ENCODE peak calls at places on chromosomes 7 and 10, in nine cellular contexts. Z is globus pallidus; L is EL; W is CD8-positive, alpha-beta memory T cell; A is mesothelial cell of epicardium; J is NCI-H774; S is T-cell; K is kidney epithelial cell; F is activated T-cell treated with anti-CD3 and anti-CD28 coated beads for 1 hour. O is an unnamed sample.

GRCh38 chr10:33950216-33950615 is 615.7 kb upstream of the NRP1 start:
- DNase-seq in Z (no peak), W (no peak), A (no peak), F (no peak), L (no peak), S (no peak), J (no peak), K (no peak), O (no peak)

GRCh38 chr7:140639366-140640053 is 1.1 kb downstream of the DENND2A start:
- DNase-seq in Z (no peak), A (no peak), L (peak; percentile 64), W (no peak), F (no peak), J (no peak), K (no peak), S (no peak), O (peak; percentile 66)

GRCh38 chr10:81876253-81876731 is 1.3 kb downstream of the NRG3 start:
- DNase-seq in A (no peak), F (no peak), J (no peak), L (no peak), Z (no peak), S (no peak), K (no peak), W (no peak), O (peak; percentile 45)

GRCh38 chr10:43110318-43111071 is 27.8 kb upstream of the CSGALNACT2 start:
- DNase-seq in S (no peak), J (no peak), A (no peak), Z (no peak), K (no peak), L (peak; percentile 66), F (no peak), W (no peak), O (no peak)

GRCh38 chr7:11716185-11716584 is 115.8 kb downstream of the THSD7A start:
- DNase-seq in S (no peak), F (no peak), J (peak; percentile 10), W (no peak), K (peak; percentile 38), Z (no peak), A (no peak), L (no peak), O (no peak)

GRCh38 chr10:77049896-77050295 is 587.7 kb downstream of the KCNMA1 start:
- DNase-seq in L (peak; percentile 74), S (no peak), Z (no peak), A (no peak), W (no peak), F (no peak), J (no peak), K (no peak), O (no peak)

GRCh38 chr7:108234281-108234680 is 104.1 kb upstream of the LAMB4 start:
- DNase-seq in K (no peak), F (no peak), A (no peak), S (no peak), L (peak; percentile 56), J (no peak), Z (no peak), W (no peak), O (no peak)

GRCh38 chr10:77233466-77233865 is 404.1 kb downstream of the KCNMA1 start:
- DNase-seq in L (no peak), Z (no peak), W (no peak), J (no peak), K (no peak), A (no peak), F (no peak), S (no peak), O (no peak)

GRCh38 chr10:90787906-90788491 is 69.8 kb downstream of the HTR7 start:
- DNase-seq in F (no peak), K (no peak), L (peak; percentile 25), A (no peak), W (no peak), S (no peak), J (peak; percentile 1), Z (peak; percentile 12), O (peak; percentile 36)

GRCh38 chr7:44615149-44615611 is 8.8 kb downstream of the OGDH start:
- DNase-seq in W (no peak), L (peak; percentile 44), S (peak; percentile 19), K (no peak), A (no peak), J (no peak), F (no peak), Z (no peak), O (no peak)

GRCh38 chr10:132891313-132891712 is 51.1 kb downstream of the CFAP46 start:
- DNase-seq in F (no peak), Z (no peak), L (no peak), W (no peak), J (no peak), K (no peak), A (peak; percentile 35), S (no peak), O (no peak)

GRCh38 chr7:154592392-154592791 is 410.5 kb downstream of the PAXIP1 start:
- DNase-seq in K (no peak), L (no peak), Z (no peak), A (no peak), F (no peak), S (no peak), J (no peak), W (no peak), O (no peak)

GRCh38 chr10:106467506-106467905 is 697.0 kb downstream of the SORCS1 start:
- DNase-seq in L (peak; percentile 7), J (no peak), K (no peak), S (no peak), A (no peak), Z (no peak), W (no peak), F (no peak), O (no peak)

GRCh38 chr10:124356706-124357582 is 61.8 kb downstream of the OAT start:
- DNase-seq in Z (no peak), W (no peak), J (no peak), K (no peak), L (no peak), A (no peak), F (no peak), S (no peak), O (no peak)

GRCh38 chr7:151408839-151409554 is 841 bp downstream of the WDR86 start:
- DNase-seq in J (no peak), A (no peak), F (peak; percentile 34), W (peak; percentile 79), Z (no peak), K (no peak), S (peak; percentile 80), L (no peak), O (peak; percentile 87)

GRCh38 chr10:28677889-28678686 is 767 bp downstream of the BAMBI start:
- DNase-seq in Z (peak; percentile 48), S (no peak), A (peak; percentile 46), W (peak; percentile 9), K (no peak), J (no peak), F (no peak), L (peak; percentile 55), O (peak; percentile 40)

GRCh38 chr7:149011491-149011890 is 16.8 kb downstream of the PDIA4 start:
- DNase-seq in L (no peak), S (no peak), K (no peak), F (no peak), Z (no peak), J (no peak), A (no peak), W (no peak), O (no peak)

GRCh38 chr7:123433665-123434064 is 100.7 kb downstream of the IQUB start:
- DNase-seq in L (no peak), A (no peak), K (no peak), W (no peak), S (no peak), F (no peak), J (peak; percentile 61), Z (no peak), O (peak; percentile 25)

GRCh38 chr10:116753759-116754158 is 11.4 kb upstream of the HSPA12A start:
- DNase-seq in L (no peak), F (no peak), Z (no peak), A (no peak), S (no peak), K (no peak), W (no peak), J (no peak), O (no peak)

GRCh38 chr7:108376206-108376605 is 80.0 kb downstream of the NRCAM start:
- DNase-seq in K (no peak), Z (no peak), L (no peak), J (peak; percentile 43), S (no peak), A (no peak), F (no peak), W (no peak), O (no peak)

GRCh38 chr7:142385528-142386340 is 127.9 kb upstream of the PRSS58 start:
- DNase-seq in J (peak; percentile 8), S (no peak), F (peak; percentile 20), L (peak; percentile 75), A (no peak), W (peak; percentile 4), Z (peak; percentile 52), K (peak; percentile 25), O (peak; percentile 62)